ENCODE peak calls at places on chromosomes 2 and 18, in five cellular contexts. N is K562, Y is IMR-90, L is A549, Z is GM12878. E is an unnamed sample.

GRCh38 chr2:42008241-42008911 is 39.4 kb upstream of the PKDCC start:
- DNase-seq in Y (peak; percentile 47), N (no peak), Z (no peak), L (no peak), E (no peak)

GRCh38 chr2:72082021-72082739 is 65.5 kb downstream of the CYP26B1 start:
- DNase-seq in N (no peak), L (no peak), Y (no peak), Z (no peak), E (no peak)

GRCh38 chr2:128809256-128809636 is 490.6 kb upstream of the HS6ST1 start:
- DNase-seq in Z (no peak), L (no peak), Y (peak; percentile 23), N (no peak), E (no peak)

GRCh38 chr2:23636412-23636811 is 251.4 kb downstream of the KLHL29 start:
- DNase-seq in N (no peak), Z (no peak), L (peak; percentile 32), Y (peak; percentile 27), E (peak; percentile 74)

GRCh38 chr2:6952116-6952515 is 34.9 kb downstream of the RNF144A start:
- DNase-seq in Y (no peak), L (no peak), N (no peak), Z (no peak), E (no peak)

GRCh38 chr2:182941939-182942338 is 75.5 kb upstream of the FRZB start:
- DNase-seq in L (no peak), Y (peak; percentile 70), N (peak; percentile 23), Z (no peak), E (peak; percentile 35)

GRCh38 chr2:71129114-71129890 is 727 bp downstream of the MCEE start:
- DNase-seq in Y (peak; percentile 5), Z (no peak), L (no peak), N (no peak), E (no peak)

GRCh38 chr18:53281406-53281805 is 941.4 kb downstream of the DCC start:
- DNase-seq in L (no peak), Z (no peak), Y (no peak), N (no peak), E (no peak)

GRCh38 chr2:45822272-45822630 is 170.8 kb downstream of the PRKCE start:
- DNase-seq in L (no peak), N (no peak), Z (no peak), Y (peak; percentile 13), E (no peak)

GRCh38 chr18:72830109-72830508 is 37.7 kb downstream of the NETO1 start:
- DNase-seq in L (peak; percentile 1), N (no peak), Y (no peak), Z (no peak), E (no peak)

GRCh38 chr2:210534879-210535278 is 21.5 kb upstream of the CPS1 start:
- DNase-seq in Z (no peak), N (no peak), Y (no peak), L (no peak), E (no peak)

GRCh38 chr2:163121483-163121882 is 282.9 kb upstream of the KCNH7 start:
- DNase-seq in Z (no peak), L (no peak), Y (no peak), N (no peak), E (no peak)

GRCh38 chr2:185738679-185739472 is at the start of gene FSIP2:
- DNase-seq in L (no peak), Y (peak; percentile 9), N (peak; percentile 50), Z (no peak), E (no peak)

GRCh38 chr2:139099721-139100120 is 319.5 kb upstream of the NXPH2 start:
- DNase-seq in Z (no peak), N (no peak), L (no peak), Y (no peak), E (no peak)

GRCh38 chr2:16584824-16585546 is 80.6 kb downstream of the CYRIA start:
- DNase-seq in Y (no peak), L (no peak), N (no peak), Z (no peak), E (no peak)

GRCh38 chr2:118321436-118322100 is 233.3 kb downstream of the INSIG2 start:
- DNase-seq in Y (no peak), N (no peak), Z (no peak), L (no peak), E (no peak)

GRCh38 chr18:50622320-50622719 is 62.4 kb downstream of the MAPK4 start:
- DNase-seq in N (no peak), Z (no peak), L (no peak), Y (no peak), E (no peak)
- TF ChIP-seq RCOR1 in N (no peak), Z (no peak), L (no peak), Y (no peak), E (no peak)

GRCh38 chr2:161139098-161139987 is 20.9 kb upstream of the TANK start:
- DNase-seq in L (no peak), Y (peak; percentile 74), N (no peak), Z (no peak), E (no peak)

GRCh38 chr2:161136194-161136593 is 24.0 kb upstream of the TANK start:
- DNase-seq in Y (no peak), Z (no peak), N (no peak), L (peak; percentile 17), E (no peak)

GRCh38 chr2:161134547-161135518 is 25.4 kb upstream of the TANK start:
- DNase-seq in N (no peak), Y (no peak), L (peak; percentile 58), Z (no peak), E (peak; percentile 16)

GRCh38 chr2:161138429-161138828 is 21.8 kb upstream of the TANK start:
- DNase-seq in Y (no peak), Z (no peak), L (no peak), N (no peak), E (no peak)

DNA sequence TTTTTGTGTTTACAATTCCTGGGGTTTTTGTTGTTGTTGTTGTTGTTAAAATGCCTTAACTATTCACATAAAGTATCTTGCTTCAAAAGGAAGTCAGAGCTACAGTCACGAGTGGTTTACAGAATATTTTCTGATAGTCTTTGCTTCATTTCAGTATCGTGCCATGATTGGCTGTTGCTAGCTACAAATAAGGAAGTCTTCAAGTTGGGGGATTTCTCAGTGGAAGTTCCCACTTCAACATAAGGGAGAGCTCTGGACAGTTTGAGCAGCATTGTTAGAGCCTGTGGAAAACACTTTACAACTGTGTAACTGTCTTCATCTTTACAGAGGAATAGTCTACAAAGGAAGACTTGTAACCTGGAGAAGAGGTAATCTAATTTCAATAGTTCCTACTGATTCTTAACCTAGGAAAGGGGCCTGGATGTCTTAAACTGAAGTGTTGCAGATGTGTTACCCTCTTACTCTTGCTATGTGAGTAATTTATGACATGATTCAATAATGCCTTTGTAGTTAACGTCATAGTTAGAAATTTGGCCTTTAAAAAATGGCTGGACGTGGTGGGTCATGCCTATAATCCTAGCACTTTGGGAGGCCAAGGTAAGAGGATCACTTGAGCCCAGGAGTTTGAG is 23.4 kb upstream of the TANK start:
- DNase-seq in L (peak; percentile 76), Z (peak; percentile 87), N (no peak), Y (peak; percentile 69), E (no peak)
- TF ChIP-seq RCOR1 in L (no peak), Z (no peak), N (no peak), Y (no peak), E (no peak)

GRCh38 chr18:55932675-55933074 is 344.7 kb upstream of the TCF4 start:
- DNase-seq in Z (no peak), L (no peak), N (no peak), Y (no peak), E (no peak)

GRCh38 chr18:55925772-55926171 is 337.8 kb upstream of the TCF4 start:
- DNase-seq in L (no peak), N (no peak), Z (no peak), Y (no peak), E (no peak)

DNA sequence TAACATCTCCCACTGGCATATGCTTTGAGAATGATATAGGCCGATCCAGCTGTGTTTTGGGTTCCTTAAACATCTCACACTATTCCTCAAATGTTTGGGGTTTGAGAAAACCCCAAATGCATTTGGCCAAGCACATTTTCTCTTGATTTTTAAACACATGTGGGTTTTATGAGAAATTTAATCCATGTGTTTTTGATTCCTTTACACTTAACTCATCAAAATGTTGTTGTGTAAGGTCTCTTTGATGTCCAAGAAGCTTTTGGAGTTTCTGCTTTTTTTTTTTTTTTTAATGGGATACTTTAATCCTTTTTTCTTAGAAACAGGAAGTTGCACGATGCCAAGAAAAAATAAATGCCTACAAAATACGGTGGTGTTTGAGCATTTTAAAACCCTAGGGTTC is 339.8 kb upstream of the TCF4 start:
- DNase-seq in Y (peak; percentile 89), L (no peak), N (no peak), Z (no peak), E (no peak)
- TF ChIP-seq RCOR1 in Y (no peak), L (no peak), N (no peak), Z (no peak), E (no peak)

GRCh38 chr2:234971494-234971893 is 19.7 kb downstream of the SH3BP4 start:
- DNase-seq in L (no peak), Y (no peak), N (no peak), Z (no peak), E (no peak)
- TF ChIP-seq RCOR1 in L (no peak), Y (no peak), N (no peak), Z (no peak), E (no peak)

DNA sequence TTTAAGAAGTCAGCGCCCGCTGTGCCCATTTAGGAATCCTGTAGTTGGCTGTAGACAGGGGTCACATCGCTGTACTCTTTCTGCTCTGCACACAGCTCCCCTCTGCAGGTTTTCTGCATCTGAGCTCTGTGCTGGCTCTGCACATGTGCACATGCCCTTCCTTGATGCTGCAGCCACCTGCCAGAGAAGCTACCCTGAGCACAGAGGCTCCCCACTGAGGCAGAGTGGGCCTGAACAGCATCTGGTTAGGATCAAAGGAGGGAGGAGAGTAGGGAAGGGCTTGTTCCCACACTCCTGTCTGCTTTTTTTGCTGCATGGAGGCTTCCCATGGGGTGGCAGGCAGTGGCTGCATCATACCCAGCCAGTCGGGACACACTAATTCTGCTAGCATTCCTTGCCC is 238.9 kb downstream of the FHOD3 start:
- DNase-seq in N (no peak), Z (no peak), L (no peak), Y (no peak), E (no peak)
- TF ChIP-seq RCOR1 in N (no peak), Z (no peak), L (no peak), Y (no peak), E (no peak)

GRCh38 chr2:98729652-98730051 is 1.3 kb downstream of the MGAT4A start:
- DNase-seq in L (no peak), N (no peak), Z (no peak), Y (no peak), E (no peak)

GRCh38 chr2:98730053-98730850 is 680 bp downstream of the MGAT4A start:
- DNase-seq in L (peak; percentile 10), Z (no peak), N (no peak), Y (no peak), E (peak; percentile 73)

GRCh38 chr2:98731709-98732349 is 897 bp upstream of the MGAT4A start:
- DNase-seq in N (no peak), L (no peak), Z (no peak), Y (no peak), E (no peak)

GRCh38 chr2:98732430-98733051 is 1.6 kb upstream of the MGAT4A start:
- DNase-seq in Y (no peak), N (no peak), L (no peak), Z (no peak), E (no peak)

GRCh38 chr2:98730851-98731708 is at the start of gene MGAT4A:
- DNase-seq in Z (no peak), L (peak; percentile 41), Y (no peak), N (peak; percentile 92), E (peak; percentile 94)
- TF ChIP-seq RCOR1 in Z (no peak), L (no peak), Y (no peak), N (no peak), E (no peak)

E was measured in SK-N-SH.